ENCODE peak calls at places on chromosomes 11 and 22, in eight cellular contexts. C is esophagus muscularis mucosa, R is left lung, V is nephron progenitor cell, N is colonic mucosa, P is CD14-positive monocyte, B is mucosa of descending colon, S is fibroblast of mammary gland. T is an unnamed sample.

GRCh38 chr11:116636341-116636968 is 136.3 kb downstream of the BUD13 start:
- DNase-seq in B (no peak), N (no peak), R (no peak), P (no peak), C (no peak), S (no peak), V (no peak), T (no peak)

GRCh38 chr22:33116846-33117547 is 58.8 kb upstream of the SYN3 start:
- DNase-seq in R (no peak), N (no peak), B (no peak), V (no peak), P (no peak), C (no peak), S (no peak), T (no peak)

GRCh38 chr11:130206141-130206540 is 46.6 kb downstream of the ST14 start:
- DNase-seq in P (no peak), R (no peak), B (peak), V (no peak), N (peak), S (no peak), C (no peak), T (no peak)

GRCh38 chr22:20765938-20766337 is 8.0 kb upstream of the SERPIND1 start:
- DNase-seq in R (no peak), N (no peak), P (no peak), V (no peak), B (no peak), S (no peak), C (no peak), T (no peak)

GRCh38 chr11:111086058-111086457 is 159.5 kb upstream of the POU2AF2 start:
- DNase-seq in N (no peak), R (no peak), C (no peak), B (no peak), V (no peak), P (no peak), S (no peak), T (no peak)

GRCh38 chr11:87878373-87878779 is 296.9 kb downstream of the RAB38 start:
- DNase-seq in N (peak), V (no peak), R (no peak), C (no peak), S (peak), P (no peak), B (no peak), T (peak)

GRCh38 chr11:124876818-124877630 is 11.8 kb downstream of the ROBO3 start:
- DNase-seq in S (no peak), C (no peak), R (no peak), P (no peak), V (no peak), B (no peak), N (no peak), T (no peak)

GRCh38 chr22:30523646-30524489 is 18.4 kb upstream of the SEC14L4 start:
- DNase-seq in V (no peak), S (no peak), R (no peak), B (no peak), N (no peak), C (no peak), P (no peak), T (no peak)

GRCh38 chr22:31247726-31248125 is 35.6 kb downstream of the LIMK2 start:
- DNase-seq in C (no peak), N (no peak), S (no peak), B (no peak), R (no peak), V (no peak), P (no peak), T (no peak)

GRCh38 chr11:34439521-34440258 is 956 bp downstream of the CAT start:
- DNase-seq in N (peak), P (no peak), V (no peak), S (no peak), B (no peak), R (no peak), C (no peak), T (no peak)

GRCh38 chr22:24428751-24429410 is 1.5 kb downstream of the ADORA2A start:
- DNase-seq in C (no peak), R (no peak), S (no peak), B (no peak), P (no peak), V (no peak), N (no peak), T (no peak)

GRCh38 chr11:126083829-126084607 is 21.4 kb upstream of the CDON start:
- DNase-seq in S (no peak), P (no peak), C (no peak), N (no peak), V (no peak), B (no peak), R (no peak), T (no peak)

GRCh38 chr22:29301716-29302401 is 4.6 kb upstream of the GAS2L1 start:
- DNase-seq in N (no peak), R (no peak), P (no peak), V (no peak), S (no peak), B (no peak), C (no peak), T (no peak)

GRCh38 chr11:82831364-82831763 is 68.9 kb downstream of the PRCP start:
- DNase-seq in V (no peak), R (no peak), S (no peak), N (no peak), P (no peak), B (no peak), C (no peak), T (no peak)

GRCh38 chr11:12537778-12538401 is 136.3 kb upstream of the TEAD1 start:
- DNase-seq in N (no peak), C (no peak), V (no peak), R (no peak), S (peak), P (no peak), B (no peak), T (no peak)

GRCh38 chr11:128291835-128292234 is 295.5 kb downstream of the ETS1 start:
- DNase-seq in R (no peak), C (no peak), V (no peak), N (peak), B (peak), P (no peak), S (no peak), T (no peak)

GRCh38 chr11:1297576-1298473 is 11.6 kb downstream of the TOLLIP start:
- DNase-seq in B (no peak), S (no peak), N (no peak), P (no peak), C (no peak), V (no peak), R (no peak), T (no peak)

GRCh38 chr11:12813371-12814225 is 139.4 kb downstream of the TEAD1 start:
- DNase-seq in V (no peak), S (peak), P (no peak), C (no peak), R (no peak), N (peak), B (no peak), T (no peak)

GRCh38 chr11:115207916-115208315 is 296.3 kb downstream of the CADM1 start:
- DNase-seq in R (no peak), C (no peak), S (no peak), N (no peak), B (no peak), V (no peak), P (no peak), T (no peak)

GRCh38 chr22:23054531-23055257 is 15.6 kb upstream of the GNAZ start:
- DNase-seq in V (no peak), S (no peak), R (no peak), C (peak), P (no peak), B (peak), N (peak), T (no peak)

GRCh38 chr11:123111465-123111864 is 49.5 kb upstream of the HSPA8 start:
- DNase-seq in N (no peak), V (no peak), B (no peak), C (no peak), P (no peak), S (peak), R (no peak), T (no peak)

GRCh38 chr22:35301370-35301874 is 1.7 kb downstream of the TOM1 start:
- DNase-seq in R (peak), C (no peak), V (no peak), S (peak), B (no peak), P (peak), N (no peak), T (peak)

GRCh38 chr11:76380161-76380976 is 563 bp downstream of the THAP12 start:
- DNase-seq in S (peak), C (no peak), B (peak), P (peak), R (peak), V (no peak), N (peak), T (no peak)

GRCh38 chr11:91220476-91221202 is 997.8 kb upstream of the CHORDC1 start:
- DNase-seq in R (no peak), P (no peak), B (no peak), S (peak), C (no peak), V (no peak), N (no peak), T (no peak)

GRCh38 chr11:128226106-128226716 is 361.1 kb downstream of the ETS1 start:
- DNase-seq in S (no peak), B (no peak), N (no peak), C (no peak), V (no peak), R (no peak), P (no peak), T (no peak)

GRCh38 chr22:25350551-25350971 is 131.1 kb downstream of the CRYBB2 start:
- DNase-seq in P (no peak), R (no peak), B (no peak), S (no peak), N (no peak), V (no peak), C (no peak), T (no peak)

GRCh38 chr11:88398372-88399140 is 61.0 kb upstream of the CTSC start:
- DNase-seq in N (no peak), C (no peak), S (peak), R (no peak), B (no peak), V (no peak), P (no peak), T (no peak)

GRCh38 chr11:31509017-31509411 is 408 bp downstream of the IMMP1L start:
- DNase-seq in R (no peak), B (no peak), C (no peak), S (no peak), P (no peak), V (no peak), N (peak), T (no peak)

GRCh38 chr11:65960824-65961266 is 689 bp upstream of the SART1 start:
- DNase-seq in B (no peak), R (no peak), V (no peak), C (no peak), P (no peak), S (no peak), N (no peak), T (no peak)

GRCh38 chr11:86592659-86593451 is 79.6 kb downstream of the ME3 start:
- DNase-seq in C (peak), N (peak), V (no peak), S (peak), B (no peak), P (peak), R (peak), T (no peak)

GRCh38 chr11:29119691-29120328 is 897.0 kb downstream of the KCNA4 start:
- DNase-seq in S (peak), N (no peak), C (no peak), P (no peak), V (no peak), R (no peak), B (no peak), T (peak)

GRCh38 chr22:29445508-29445907 is 7.1 kb downstream of the RFPL1 start:
- DNase-seq in P (no peak), R (no peak), B (no peak), V (no peak), S (no peak), C (no peak), N (no peak), T (no peak)

GRCh38 chr22:24474649-24475048 is 20.5 kb upstream of the UPB1 start:
- DNase-seq in R (no peak), N (no peak), S (no peak), B (no peak), C (no peak), P (no peak), V (no peak), T (no peak)

GRCh38 chr11:8383627-8384026 is 119.9 kb upstream of the LMO1 start:
- DNase-seq in S (no peak), R (no peak), V (no peak), C (peak), P (no peak), N (no peak), B (no peak), T (no peak)

GRCh38 chr11:8386134-8386864 is 122.6 kb upstream of the LMO1 start:
- DNase-seq in C (peak), P (no peak), N (no peak), V (no peak), S (no peak), R (no peak), B (no peak), T (no peak)

GRCh38 chr11:8383227-8383626 is 119.5 kb upstream of the LMO1 start:
- DNase-seq in N (no peak), S (no peak), P (no peak), R (no peak), B (no peak), V (no peak), C (no peak), T (no peak)

GRCh38 chr11:8382436-8383053 is 118.9 kb upstream of the LMO1 start:
- DNase-seq in V (no peak), B (no peak), P (no peak), S (peak), C (peak), R (no peak), N (no peak), T (no peak)

GRCh38 chr11:8384199-8384821 is 120.6 kb upstream of the LMO1 start:
- DNase-seq in S (peak), V (peak), R (peak), N (no peak), P (no peak), C (peak), B (no peak), T (no peak)
- TF ChIP-seq CTCF in S (no peak), V (no peak), R (no peak), N (no peak), P (no peak), C (no peak), B (no peak), T (no peak)

GRCh38 chr11:103803062-103803461 is 233.4 kb upstream of the DDI1 start:
- DNase-seq in V (no peak), S (peak), N (no peak), P (no peak), C (no peak), R (no peak), B (no peak), T (peak)

GRCh38 chr11:103798456-103798855 is 238.0 kb upstream of the DDI1 start:
- DNase-seq in B (no peak), N (no peak), R (no peak), V (no peak), C (no peak), S (peak), P (no peak), T (no peak)

GRCh38 chr11:103798029-103798428 is 238.4 kb upstream of the DDI1 start:
- DNase-seq in N (no peak), R (no peak), P (no peak), V (no peak), S (peak), B (no peak), C (no peak), T (peak)

GRCh38 chr11:103805688-103806009 is 230.8 kb upstream of the DDI1 start:
- DNase-seq in B (no peak), P (no peak), S (no peak), R (no peak), C (no peak), V (no peak), N (no peak), T (no peak)

DNA sequence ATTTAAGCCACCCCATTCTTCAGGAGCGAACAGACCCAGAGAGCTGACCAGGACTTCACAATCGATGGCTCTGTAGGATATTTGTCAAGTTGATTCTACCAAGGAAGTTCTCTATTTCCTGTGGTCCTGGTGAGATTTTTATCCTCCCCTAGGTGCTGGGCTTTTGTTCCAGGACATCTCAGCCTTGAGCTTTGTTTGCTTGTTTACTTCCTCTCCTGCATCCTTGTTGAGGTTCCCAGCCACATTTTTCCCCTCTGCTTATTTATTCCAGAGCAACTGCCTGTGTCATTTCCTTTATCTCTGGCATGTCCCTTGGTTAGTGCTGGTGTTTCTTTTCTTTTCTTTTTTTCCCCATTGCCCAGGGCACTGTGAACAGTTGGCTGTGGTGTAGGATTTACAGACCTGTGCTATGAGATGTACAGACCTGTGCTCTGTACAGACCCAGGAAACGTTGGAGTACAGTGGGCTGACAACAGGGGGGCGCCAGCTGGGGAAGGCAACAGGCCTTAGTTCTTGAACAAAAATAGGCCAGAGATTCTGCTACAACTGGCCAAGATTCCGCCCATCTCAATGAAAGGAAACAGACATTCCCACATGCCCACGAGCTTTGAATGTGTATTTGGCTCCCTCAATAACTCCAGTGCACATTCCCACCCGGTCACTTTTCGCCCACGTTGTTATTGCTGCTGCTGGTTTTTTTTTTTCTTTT is 235.9 kb upstream of the DDI1 start:
- DNase-seq in C (no peak), V (no peak), N (no peak), P (no peak), B (no peak), S (no peak), R (no peak), T (no peak)
- TF ChIP-seq CTCF in C (no peak), V (no peak), N (no peak), P (no peak), B (no peak), S (no peak), R (no peak), T (no peak)

DNA sequence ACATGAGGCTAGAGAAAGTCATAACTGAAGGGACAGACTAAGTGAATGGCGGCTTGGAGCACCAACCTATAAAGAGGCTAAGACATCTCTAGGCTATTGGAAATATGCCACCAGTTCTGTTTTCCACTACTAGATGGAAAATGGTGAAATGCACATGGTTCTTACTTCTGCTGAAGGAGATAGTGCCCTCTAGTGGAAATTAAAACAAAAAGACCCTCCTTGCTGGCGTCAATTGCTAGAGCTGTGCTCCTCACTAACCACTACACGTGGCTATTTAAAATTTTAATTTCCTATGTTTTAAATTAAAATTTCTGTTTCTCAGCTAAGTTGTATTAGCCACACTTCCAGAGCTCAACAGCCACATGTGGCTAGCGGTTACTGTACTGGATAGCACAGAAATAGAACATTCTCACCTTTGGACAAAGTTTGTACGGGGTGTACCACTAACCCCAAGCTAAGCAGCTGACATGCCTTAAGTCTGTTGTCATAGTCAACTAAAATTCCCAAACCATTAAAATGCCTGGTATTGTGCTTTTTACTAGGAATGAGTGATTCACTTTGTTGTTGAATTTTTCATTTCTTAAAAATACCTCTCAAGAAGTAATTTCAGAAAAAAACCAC is 34.1 kb upstream of the CALCA start:
- DNase-seq in P (no peak), B (no peak), S (peak), C (no peak), N (no peak), V (no peak), R (no peak), T (peak)
- TF ChIP-seq CTCF in P (peak), B (no peak), S (peak), C (no peak), N (peak), V (peak), R (no peak), T (peak)

DNA sequence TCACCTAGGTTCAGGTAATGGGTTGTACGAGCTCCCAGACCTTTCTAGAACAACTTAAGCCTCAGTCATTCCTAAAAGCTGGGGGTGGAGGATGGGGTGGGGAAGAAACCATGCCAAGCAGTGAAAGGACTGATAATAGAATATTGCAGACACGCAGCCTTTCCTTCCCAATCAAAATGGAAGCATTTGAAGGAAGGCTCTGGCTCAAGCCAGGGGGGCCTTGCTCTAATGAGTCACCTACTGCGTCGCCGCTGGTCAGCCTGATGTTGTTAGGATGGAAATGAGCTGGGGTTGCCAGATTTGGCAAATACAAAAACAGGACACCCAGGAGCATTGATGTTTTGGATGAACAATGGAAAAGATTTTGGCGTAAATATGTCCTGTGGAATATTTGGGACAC is 6.2 kb downstream of the SYT12 start:
- DNase-seq in P (no peak), S (peak), V (no peak), N (no peak), B (no peak), R (no peak), C (no peak), T (no peak)
- TF ChIP-seq CTCF in P (no peak), S (no peak), V (no peak), N (no peak), B (no peak), R (no peak), C (no peak), T (no peak)

T was measured in AG09309.